ENCODE peak calls at places on chromosomes 3 and 15, in four cellular contexts. D is neural crest cell, J is nephron progenitor cell, V is pancreas. E is an unnamed sample.
A peak's percentile ranks its signal among the peaks of the same experiment; 100 is the strongest.

GRCh38 chr3:189317911-189318310 is 146.1 kb downstream of the TPRG1 start:
- DNase-seq in J (no peak), V (no peak), D (no peak), E (no peak)

GRCh38 chr3:169244119-169244864 is 419.2 kb downstream of the MECOM start:
- DNase-seq in D (no peak), J (no peak), V (no peak), E (no peak)

GRCh38 chr3:15241341-15241740 is 35.3 kb downstream of the CAPN7 start:
- DNase-seq in D (no peak), J (peak; percentile 17), V (no peak), E (peak; percentile 24)

GRCh38 chr3:176785207-176785606 is 412.1 kb downstream of the TBL1XR1 start:
- DNase-seq in V (no peak), D (no peak), J (no peak), E (no peak)

GRCh38 chr15:69748700-69749099 is 296.1 kb downstream of the RPLP1 start:
- DNase-seq in D (no peak), V (no peak), J (no peak), E (no peak)

GRCh38 chr15:64096486-64097431 is 977 bp downstream of the SNX1 start:
- DNase-seq in D (no peak), V (peak; percentile 21), J (no peak), E (no peak)

GRCh38 chr3:114799789-114800188 is 347.3 kb downstream of the ZBTB20 start:
- DNase-seq in D (no peak), V (no peak), J (no peak), E (no peak)

GRCh38 chr15:21261396-21261964 is 178.8 kb downstream of the POTEB3 start:
- DNase-seq in J (no peak), D (no peak), V (no peak), E (no peak)

GRCh38 chr3:30691944-30692343 is 85.5 kb downstream of the TGFBR2 start:
- DNase-seq in J (no peak), V (no peak), D (no peak), E (no peak)

GRCh38 chr3:95097493-95097892 is 1034.6 kb downstream of the NSUN3 start:
- DNase-seq in J (no peak), D (no peak), V (no peak), E (no peak)

GRCh38 chr15:78059110-78059839 is 18.2 kb downstream of the TBC1D2B start:
- DNase-seq in J (no peak), V (no peak), D (no peak), E (no peak)

GRCh38 chr3:51681453-51681852 is 10.4 kb downstream of the TEX264 start:
- DNase-seq in V (no peak), J (no peak), D (no peak), E (no peak)

DNA sequence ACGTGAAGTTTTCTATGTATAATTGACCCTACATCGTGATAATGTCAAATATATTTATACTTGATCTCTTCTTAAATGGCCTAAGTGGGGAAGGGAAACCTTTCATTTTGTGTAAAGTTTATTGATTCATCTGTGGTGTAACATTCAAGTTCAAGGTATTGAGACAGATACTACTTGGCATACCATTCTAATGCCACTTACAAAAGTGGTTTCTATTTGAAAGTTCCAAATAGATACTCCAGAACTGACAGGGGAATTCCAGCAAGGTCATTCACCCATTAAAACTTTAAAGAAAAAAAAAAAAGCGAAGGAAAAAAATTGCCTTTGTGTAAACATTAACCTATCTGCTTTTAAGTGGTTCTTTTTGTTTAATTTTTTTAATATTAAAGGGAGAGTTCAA is 45.3 kb upstream of the MAP3K13 start:
- DNase-seq in V (no peak), J (no peak), D (no peak), E (no peak)
- TF ChIP-seq CTCF in V (no peak), J (no peak), D (no peak), E (no peak)

GRCh38 chr15:58221591-58222241 is 83.5 kb downstream of the AQP9 start:
- DNase-seq in J (peak; percentile 22), D (no peak), V (no peak), E (peak; percentile 55)
- TF ChIP-seq CTCF in J (no peak), D (peak; percentile 41), V (no peak), E (peak; percentile 13)

GRCh38 chr3:67033091-67033490 is 35.0 kb downstream of the KBTBD8 start:
- DNase-seq in D (no peak), V (no peak), J (no peak), E (no peak)

GRCh38 chr3:67031986-67032385 is 33.9 kb downstream of the KBTBD8 start:
- DNase-seq in J (no peak), V (no peak), D (no peak), E (no peak)

GRCh38 chr3:67034371-67034770 is 36.3 kb downstream of the KBTBD8 start:
- DNase-seq in D (no peak), V (no peak), J (no peak), E (no peak)

GRCh38 chr3:67037615-67038014 is 39.5 kb downstream of the KBTBD8 start:
- DNase-seq in D (no peak), J (no peak), V (no peak), E (no peak)
- TF ChIP-seq CTCF in D (no peak), J (no peak), V (no peak), E (no peak)

DNA sequence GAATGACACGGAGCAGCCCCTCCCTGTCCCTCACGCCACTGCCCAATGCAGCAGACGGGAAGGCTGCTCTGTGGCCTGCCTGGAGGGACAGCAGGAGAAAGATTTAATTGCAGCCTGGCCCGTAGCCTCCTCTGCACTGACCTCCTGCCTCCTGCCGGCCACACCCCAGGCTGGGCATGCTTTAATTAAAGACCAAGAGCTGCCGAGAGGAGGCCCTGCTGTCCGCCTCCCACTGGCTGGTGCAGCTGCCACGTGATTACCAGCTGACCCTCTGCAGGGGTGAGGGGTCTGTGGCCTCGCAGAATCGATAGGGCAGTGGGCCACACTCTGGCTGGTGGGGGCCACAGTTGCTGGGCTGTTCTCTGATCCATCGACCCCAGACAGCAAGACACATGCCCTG is 100.2 kb upstream of the PRR23E start:
- DNase-seq in V (no peak), J (peak; percentile 28), D (no peak), E (no peak)
- TF ChIP-seq CTCF in V (no peak), J (no peak), D (no peak), E (no peak)

GRCh38 chr3:44992555-44993470 is 16.8 kb downstream of the EXOSC7 start:
- DNase-seq in J (peak; percentile 48), V (no peak), D (peak; percentile 37), E (peak; percentile 43)
- TF ChIP-seq CTCF in J (peak; percentile 73), V (peak; percentile 17), D (peak; percentile 83), E (peak; percentile 95)

GRCh38 chr3:146414010-146414409 is 55.4 kb downstream of the PLSCR2 start:
- DNase-seq in D (no peak), V (no peak), J (no peak), E (no peak)

GRCh38 chr3:146421814-146422748 is 47.3 kb downstream of the PLSCR2 start:
- DNase-seq in V (no peak), D (no peak), J (no peak), E (no peak)

GRCh38 chr3:146416366-146416765 is 53.0 kb downstream of the PLSCR2 start:
- DNase-seq in D (no peak), V (no peak), J (no peak), E (no peak)
- TF ChIP-seq CTCF in D (no peak), V (no peak), J (no peak), E (no peak)

GRCh38 chr3:152488449-152488848 is 219.7 kb downstream of the MBNL1 start:
- DNase-seq in D (no peak), J (no peak), V (no peak), E (no peak)
- TF ChIP-seq CTCF in D (no peak), J (no peak), V (no peak), E (no peak)

GRCh38 chr3:100060685-100061484 is 53.4 kb downstream of the FILIP1L start:
- DNase-seq in V (no peak), J (no peak), D (no peak), E (no peak)

GRCh38 chr3:100062665-100063064 is 51.6 kb downstream of the FILIP1L start:
- DNase-seq in D (no peak), J (no peak), V (no peak), E (no peak)

GRCh38 chr3:100059472-100059871 is 54.8 kb downstream of the FILIP1L start:
- DNase-seq in V (no peak), D (no peak), J (no peak), E (no peak)

GRCh38 chr3:100053929-100054620 is 60.2 kb downstream of the FILIP1L start:
- DNase-seq in D (no peak), J (no peak), V (no peak), E (no peak)

GRCh38 chr3:100057716-100058575 is 56.4 kb downstream of the FILIP1L start:
- DNase-seq in D (no peak), J (no peak), V (no peak), E (no peak)
- TF ChIP-seq CTCF in D (no peak), J (no peak), V (no peak), E (no peak)

GRCh38 chr15:97875513-97876285 is 84.8 kb upstream of the ARRDC4 start:
- DNase-seq in D (no peak), V (peak; percentile 50), J (no peak), E (peak; percentile 33)
- TF ChIP-seq CTCF in D (no peak), V (no peak), J (no peak), E (no peak)

GRCh38 chr3:39153977-39154299 is 547 bp upstream of the CSRNP1 start:
- DNase-seq in V (no peak), J (no peak), D (no peak), E (no peak)
- TF ChIP-seq CTCF in V (no peak), J (no peak), D (peak; percentile 24), E (no peak)

E was measured in endothelial cell.